ENCODE peak calls at places on chromosomes 6 and 20, in seven cellular contexts. E is RWPE1, N is esophagus muscularis mucosa, U is uterus, C is tibial artery, L is A549, Z is GM23338. B is an unnamed sample.

GRCh38 chr6:37663016-37663810 is 34.5 kb downstream of the MDGA1 start:
- DNase-seq in N (no peak), L (no peak), U (no peak), E (no peak), C (no peak), Z (no peak), B (no peak)

GRCh38 chr6:135346747-135347146 is 150.8 kb downstream of the AHI1 start:
- DNase-seq in N (no peak), E (no peak), U (no peak), C (no peak), L (no peak), Z (no peak), B (no peak)

GRCh38 chr6:117506180-117506835 is 23.8 kb downstream of the DCBLD1 start:
- DNase-seq in L (no peak), E (no peak), Z (peak), U (no peak), N (no peak), C (no peak), B (no peak)

GRCh38 chr20:8722277-8722928 is 346.5 kb upstream of the PLCB4 start:
- DNase-seq in L (peak), Z (peak), E (peak), C (no peak), N (no peak), U (peak), B (no peak)

GRCh38 chr6:41901882-41902519 is 6.8 kb upstream of the USP49 start:
- DNase-seq in L (no peak), N (no peak), U (no peak), Z (peak), E (no peak), C (no peak), B (peak)

GRCh38 chr6:90610291-90610670 is 23.4 kb upstream of the MAP3K7 start:
- DNase-seq in C (no peak), U (no peak), E (no peak), N (no peak), L (no peak), Z (peak), B (no peak)

GRCh38 chr6:3162565-3163247 is 5.4 kb upstream of the TUBB2A start:
- DNase-seq in C (peak), U (peak), E (peak), N (no peak), L (peak), Z (peak), B (peak)

GRCh38 chr20:37961016-37961415 is 58.1 kb downstream of the VSTM2L start:
- DNase-seq in L (no peak), N (no peak), C (no peak), U (no peak), E (no peak), Z (no peak), B (no peak)

GRCh38 chr20:23128461-23129125 is 42.5 kb upstream of the CD93 start:
- DNase-seq in U (no peak), Z (no peak), N (no peak), C (peak), L (no peak), E (no peak), B (no peak)

GRCh38 chr6:141164042-141164748 is 968.5 kb upstream of the GJE1 start:
- DNase-seq in U (no peak), C (no peak), E (no peak), L (no peak), Z (no peak), N (no peak), B (no peak)

GRCh38 chr20:50982372-50982771 is 23.8 kb downstream of the MOCS3 start:
- DNase-seq in E (peak), N (no peak), C (no peak), Z (no peak), L (peak), U (no peak), B (no peak)

GRCh38 chr6:26054937-26055669 is 32.1 kb upstream of the HFE start:
- DNase-seq in E (peak), C (peak), U (peak), N (peak), Z (peak), L (peak), B (peak)

GRCh38 chr6:133865680-133866079 is 23.2 kb upstream of the TCF21 start:
- DNase-seq in Z (no peak), L (no peak), E (no peak), U (no peak), N (no peak), C (no peak), B (no peak)

GRCh38 chr20:4987130-4987529 is 14.2 kb downstream of the SLC23A2 start:
- DNase-seq in E (no peak), Z (no peak), N (no peak), U (no peak), L (no peak), C (no peak), B (no peak)

GRCh38 chr20:63151554-63152321 is 64.2 kb downstream of the YTHDF1 start:
- DNase-seq in L (no peak), E (no peak), U (no peak), N (no peak), Z (no peak), C (no peak), B (no peak)

GRCh38 chr6:150463852-150464251 is 95.0 kb downstream of the IYD start:
- DNase-seq in U (no peak), E (no peak), C (no peak), L (no peak), Z (no peak), N (peak), B (no peak)

GRCh38 chr20:25049261-25050060 is 8.5 kb downstream of the ACSS1 start:
- DNase-seq in N (no peak), L (no peak), U (peak), C (peak), E (no peak), Z (no peak), B (no peak)

GRCh38 chr6:31559958-31560696 is 12.0 kb upstream of the LTA start:
- DNase-seq in E (peak), C (peak), L (no peak), U (peak), N (no peak), Z (peak), B (no peak)

GRCh38 chr6:16851044-16851540 is 89.8 kb upstream of the ATXN1 start:
- DNase-seq in U (no peak), Z (no peak), E (no peak), L (no peak), N (no peak), C (no peak), B (no peak)

GRCh38 chr20:5073154-5074049 is 46.4 kb downstream of the PCNA start:
- DNase-seq in N (no peak), Z (peak), C (peak), U (peak), L (peak), E (peak), B (no peak)

GRCh38 chr6:89308525-89309400 is 6.3 kb downstream of the GABRR2 start:
- DNase-seq in L (no peak), U (no peak), E (no peak), N (no peak), Z (no peak), C (no peak), B (no peak)

GRCh38 chr20:36663026-36663425 is 17.0 kb upstream of the SLA2 start:
- DNase-seq in C (no peak), Z (no peak), N (no peak), E (no peak), L (no peak), U (no peak), B (no peak)

GRCh38 chr20:53938739-53939138 is 131.7 kb downstream of the BCAS1 start:
- DNase-seq in L (no peak), E (no peak), Z (no peak), N (no peak), U (no peak), C (no peak), B (no peak)
- H3K27ac ChIP-seq in L (peak), E (no peak), Z (no peak), N (peak), U (peak), C (no peak), B (no peak)

GRCh38 chr20:44885392-44886275 is at the start of gene YWHAB:
- DNase-seq in Z (peak), C (peak), N (peak), U (peak), E (peak), L (peak), B (peak)
- TF ChIP-seq CTCF in Z (peak), C (peak), N (no peak), U (peak), E (peak), L (no peak), B (no peak)

GRCh38 chr6:44060622-44061374 is 66.5 kb downstream of the MRPL14 start:
- DNase-seq in Z (no peak), U (no peak), E (no peak), N (no peak), L (no peak), C (no peak), B (no peak)
- H3K27ac ChIP-seq in Z (no peak), U (no peak), E (peak), N (peak), L (peak), C (no peak), B (no peak)

DNA sequence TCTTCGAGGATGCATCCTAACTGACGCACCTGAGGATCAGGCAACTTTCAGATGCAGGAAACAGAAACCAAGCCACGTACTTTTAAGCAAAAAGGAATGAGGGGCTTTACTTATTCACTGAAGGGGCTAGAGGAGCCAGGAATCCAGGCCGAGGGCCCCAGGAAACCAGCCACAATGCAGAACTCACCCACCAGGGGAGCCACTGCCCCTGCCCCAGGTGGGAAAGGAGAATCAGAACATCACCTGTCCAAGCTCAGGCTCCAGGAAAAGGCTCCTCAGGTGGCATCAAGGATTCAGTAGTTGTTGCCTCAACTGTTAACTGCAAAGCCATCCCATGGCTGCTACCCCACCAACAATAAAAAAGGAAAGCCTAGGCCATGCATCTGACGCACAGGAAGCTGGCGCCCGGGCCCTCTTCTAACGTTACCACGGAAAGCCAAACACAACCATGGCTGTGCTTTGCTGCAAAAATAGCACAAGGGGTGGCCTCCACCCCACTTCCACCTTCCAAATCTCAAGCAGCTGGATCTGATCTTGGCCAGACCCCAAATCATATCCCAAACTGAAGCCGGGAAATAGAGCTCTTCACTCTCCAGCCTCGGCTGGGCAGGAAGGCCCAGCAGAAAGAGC is 121.0 kb downstream of the PREX1 start:
- DNase-seq in U (no peak), C (peak), Z (peak), E (no peak), L (no peak), N (no peak), B (no peak)
- TF ChIP-seq CTCF in U (no peak), C (no peak), Z (peak), E (no peak), L (no peak), N (no peak), B (no peak)

GRCh38 chr6:11772109-11772830 is 6.3 kb downstream of the ADTRP start:
- DNase-seq in U (peak), E (peak), Z (no peak), N (no peak), C (no peak), L (peak), B (no peak)
- H3K27ac ChIP-seq in U (peak), E (peak), Z (peak), N (peak), C (peak), L (peak), B (no peak)

GRCh38 chr6:125248136-125248535 is 53.6 kb downstream of the HDDC2 start:
- DNase-seq in C (no peak), E (no peak), Z (no peak), U (no peak), L (no peak), N (no peak), B (no peak)

GRCh38 chr6:125251516-125252229 is 50.1 kb downstream of the HDDC2 start:
- DNase-seq in L (no peak), Z (peak), U (no peak), C (no peak), E (no peak), N (no peak), B (no peak)

GRCh38 chr6:125250511-125250910 is 51.3 kb downstream of the HDDC2 start:
- DNase-seq in E (no peak), N (no peak), C (no peak), Z (no peak), L (no peak), U (no peak), B (no peak)

GRCh38 chr6:125245109-125245508 is 56.7 kb downstream of the HDDC2 start:
- DNase-seq in N (no peak), L (no peak), Z (no peak), E (no peak), C (no peak), U (no peak), B (no peak)

GRCh38 chr6:125245523-125246264 is 56.1 kb downstream of the HDDC2 start:
- DNase-seq in N (no peak), C (no peak), L (no peak), Z (peak), E (peak), U (no peak), B (no peak)
- TF ChIP-seq CTCF in N (no peak), C (no peak), L (no peak), Z (no peak), E (no peak), U (no peak), B (no peak)

GRCh38 chr20:45919536-45919933 is 7.6 kb upstream of the PLTP start:
- DNase-seq in L (no peak), E (no peak), N (no peak), Z (no peak), C (peak), U (peak), B (no peak)
- H3K27ac ChIP-seq in L (no peak), E (no peak), N (peak), Z (no peak), C (peak), U (peak), B (no peak)

GRCh38 chr6:14265049-14266021 is 147.8 kb downstream of the CD83 start:
- DNase-seq in U (no peak), L (no peak), N (peak), C (no peak), Z (peak), E (no peak), B (no peak)
- TF ChIP-seq CTCF in U (no peak), L (no peak), N (no peak), C (no peak), Z (peak), E (no peak), B (no peak)